ENCODE peak calls at places on chromosomes 3 and 15, in eight cellular contexts. N is heart left ventricle, P is left lung, G is WERI-Rb-1, Q is IMR-90, D is upper lobe of right lung, T is lung, O is neural progenitor cell. Y is an unnamed sample. For H3K36me3 and H3K27me3, the result is how much of the 10 kb centered on the place peaks cover.

GRCh38 chr15:91491131-91491950 is 362.2 kb upstream of the SLCO3A1 start:
- DNase-seq in O (no peak), P (no peak), N (no peak), Q (peak), D (no peak), G (no peak), T (no peak), Y (no peak)

GRCh38 chr15:28942521-28943035 is 56.8 kb downstream of the APBA2 start:
- DNase-seq in Q (no peak), D (peak), O (no peak), N (no peak), G (no peak), T (no peak), P (no peak), Y (no peak)

GRCh38 chr15:40006003-40006402 is 33.0 kb downstream of the SRP14 start:
- DNase-seq in N (no peak), T (no peak), P (no peak), O (no peak), G (no peak), D (no peak), Q (peak), Y (no peak)

GRCh38 chr3:195255571-195256501 is 15.1 kb downstream of the XXYLT1 start:
- DNase-seq in N (no peak), G (no peak), D (no peak), P (peak), Q (no peak), O (no peak), T (peak), Y (no peak)

GRCh38 chr3:55252921-55253320 is 234.2 kb downstream of the WNT5A start:
- DNase-seq in G (no peak), D (no peak), Q (peak), T (no peak), O (no peak), N (no peak), P (no peak), Y (no peak)

GRCh38 chr3:49611714-49612113 is 57.4 kb downstream of the BSN start:
- DNase-seq in Q (no peak), P (no peak), G (no peak), O (no peak), N (no peak), T (no peak), D (peak), Y (no peak)

GRCh38 chr3:87797872-87798566 is 260.8 kb downstream of the CGGBP1 start:
- DNase-seq in N (no peak), D (no peak), P (no peak), O (no peak), G (no peak), Q (no peak), T (no peak), Y (no peak)

GRCh38 chr15:63982381-63982854 is 63.9 kb downstream of the DAPK2 start:
- DNase-seq in G (no peak), Q (no peak), O (no peak), P (no peak), D (no peak), T (no peak), N (no peak), Y (no peak)

GRCh38 chr3:188294823-188295487 is 141.0 kb downstream of the LPP start:
- DNase-seq in N (no peak), G (no peak), O (no peak), D (no peak), P (no peak), T (peak), Q (peak), Y (no peak)

GRCh38 chr3:11238880-11239279 is 33.3 kb upstream of the ATG7 start:
- DNase-seq in Q (peak), T (no peak), N (no peak), D (no peak), O (no peak), G (no peak), P (no peak), Y (no peak)

GRCh38 chr3:139774570-139775302 is 97.0 kb upstream of the NMNAT3 start:
- DNase-seq in G (no peak), P (no peak), O (peak), N (no peak), Q (no peak), D (no peak), T (no peak), Y (no peak)

GRCh38 chr3:194556086-194557056 is 69.6 kb upstream of the ATP13A3 start:
- DNase-seq in D (peak), N (no peak), O (no peak), P (no peak), T (no peak), G (no peak), Q (peak), Y (no peak)

GRCh38 chr15:38696120-38696727 is 131.6 kb upstream of the RASGRP1 start:
- DNase-seq in Q (peak), G (no peak), O (no peak), D (no peak), N (no peak), P (no peak), T (no peak), Y (no peak)

GRCh38 chr15:90870354-90871096 is 2.1 kb downstream of the FURIN start:
- DNase-seq in O (no peak), N (no peak), Q (no peak), D (no peak), P (no peak), T (no peak), G (no peak), Y (no peak)

GRCh38 chr3:100023150-100023549 is 91.2 kb downstream of the FILIP1L start:
- DNase-seq in T (no peak), P (no peak), G (no peak), O (no peak), N (no peak), Q (peak), D (no peak), Y (no peak)

GRCh38 chr15:88498991-88499390 is 31.5 kb downstream of the MRPS11 start:
- DNase-seq in T (no peak), N (no peak), P (no peak), Q (no peak), O (peak), D (no peak), G (peak), Y (no peak)

GRCh38 chr3:159174715-159175390 is 373.0 kb downstream of the MFSD1 start:
- DNase-seq in N (no peak), O (no peak), G (no peak), T (no peak), Q (no peak), D (no peak), P (no peak), Y (no peak)

GRCh38 chr3:33391255-33391995 is 48.8 kb downstream of the UBP1 start:
- DNase-seq in T (no peak), G (no peak), P (no peak), N (no peak), Q (no peak), O (no peak), D (no peak), Y (no peak)
- H3K36me3 ChIP-seq in T (under half), G (under half), P (half or more), N (half or more), Q (under half), O (under half), D (half or more), Y (under half)

DNA sequence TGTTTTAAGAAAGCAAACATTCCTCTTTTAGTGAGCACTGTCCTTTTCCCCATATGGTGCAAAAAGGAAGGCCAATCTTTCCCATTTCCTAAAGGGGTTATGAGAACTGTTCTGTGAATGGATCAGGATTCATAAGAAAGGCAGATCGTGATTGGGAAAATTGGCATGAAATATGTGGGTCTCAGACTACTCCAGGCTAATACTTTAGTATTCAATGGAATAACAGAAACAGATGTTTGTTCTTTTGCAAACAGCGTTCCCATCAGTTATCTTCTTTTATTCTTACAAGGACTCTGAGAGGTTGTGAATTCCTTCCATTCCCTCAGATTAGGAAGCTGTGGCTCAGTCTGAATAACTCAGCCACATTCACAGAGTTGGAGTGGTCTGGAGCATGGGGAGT is 51.3 kb upstream of the MTMR10 start:
- DNase-seq in D (no peak), P (no peak), T (no peak), O (no peak), G (no peak), Q (no peak), N (no peak), Y (no peak)
- H3K4me3 ChIP-seq in D (no peak), P (no peak), T (no peak), O (no peak), G (no peak), Q (no peak), N (no peak), Y (no peak)

GRCh38 chr15:71349736-71350515 is 234.7 kb downstream of the THSD4 start:
- DNase-seq in Q (no peak), O (no peak), T (no peak), N (no peak), P (no peak), D (no peak), G (no peak), Y (no peak)
- H3K27me3 ChIP-seq in Q (under half), O (under half), T (under half), N (under half), P (under half), D (under half), G (under half), Y (under half)

GRCh38 chr3:196471551-196471950 is 32.0 kb downstream of the RNF168 start:
- DNase-seq in P (no peak), T (no peak), G (no peak), O (no peak), D (no peak), N (no peak), Q (peak), Y (no peak)

GRCh38 chr3:196477678-196478077 is 25.9 kb downstream of the RNF168 start:
- DNase-seq in P (no peak), Q (no peak), O (no peak), D (no peak), N (no peak), T (no peak), G (no peak), Y (no peak)

DNA sequence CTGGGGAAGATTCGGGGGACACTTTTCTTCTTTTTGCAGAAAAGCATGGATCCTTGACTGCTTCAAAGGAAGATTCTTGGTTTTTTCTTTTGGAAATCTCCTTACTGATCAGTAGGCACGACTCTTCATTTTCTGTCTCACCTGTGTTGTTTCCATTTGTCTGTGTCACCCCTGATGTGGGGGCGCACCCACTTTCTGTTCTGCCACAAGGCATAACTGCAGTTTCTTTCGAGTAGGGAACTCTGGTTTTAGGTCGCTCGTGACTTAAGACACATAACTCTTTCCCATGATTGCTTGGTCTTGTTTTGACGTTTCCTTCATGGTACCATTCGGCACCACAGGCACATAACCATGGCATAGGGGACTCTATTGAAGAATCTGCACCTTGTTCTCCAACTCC is 31.3 kb downstream of the RNF168 start:
- DNase-seq in G (no peak), P (no peak), D (no peak), Q (no peak), O (no peak), T (no peak), N (no peak), Y (no peak)
- H3K36me3 ChIP-seq in G (under half), P (half or more), D (half or more), Q (under half), O (under half), T (under half), N (half or more), Y (under half)

DNA sequence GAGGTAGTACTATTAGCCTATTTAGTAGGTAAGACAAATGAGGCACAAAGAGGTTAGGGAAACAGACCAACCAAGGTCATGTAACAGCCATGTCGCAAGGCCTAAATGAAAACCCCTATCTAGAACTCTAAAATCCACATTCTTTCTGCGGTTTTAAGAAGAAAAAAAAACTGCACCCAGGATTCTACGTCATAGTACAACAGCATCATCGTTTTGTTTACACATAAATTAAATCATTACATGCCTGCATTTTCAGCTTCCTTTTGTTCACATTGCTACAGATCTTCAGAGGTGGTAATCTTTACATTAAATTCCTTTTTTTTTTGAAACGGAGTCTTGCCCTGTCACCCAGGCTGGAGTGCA is 548 bp upstream of the PSMD6 start:
- DNase-seq in O (no peak), N (no peak), G (no peak), D (no peak), Q (peak), P (no peak), T (no peak), Y (no peak)
- H3K4me3 ChIP-seq in O (no peak), N (peak), G (no peak), D (peak), Q (no peak), P (no peak), T (no peak), Y (peak)

GRCh38 chr3:80734483-80734882 is 966.7 kb upstream of the ROBO1 start:
- DNase-seq in N (no peak), G (no peak), O (no peak), P (no peak), D (no peak), Q (no peak), T (no peak), Y (no peak)
- H3K27me3 ChIP-seq in N (under half), G (under half), O (under half), P (under half), D (under half), Q (under half), T (under half), Y (under half)

Y was measured in pancreas.